ENCODE peak calls at places on chromosomes 11 and 22, in four cellular contexts. Y, H, Q and X are unnamed samples.

GRCh38 chr11:129740877-129741276 is 74.8 kb upstream of the TMEM45B start:
- DNase-seq in Y (no peak), H (no peak), Q (no peak), X (no peak)

GRCh38 chr11:68411501-68411991 is 49.0 kb upstream of the PPP6R3 start:
- DNase-seq in Y (no peak), H (no peak), Q (no peak), X (peak; percentile 24)

GRCh38 chr11:110028904-110029303 is 64.3 kb upstream of the ZC3H12C start:
- DNase-seq in Y (no peak), H (no peak), Q (peak; percentile 20), X (no peak)

GRCh38 chr11:99645934-99646333 is 625.2 kb downstream of the CNTN5 start:
- DNase-seq in Y (no peak), H (no peak), Q (no peak), X (no peak)

GRCh38 chr11:103541186-103541795 is 432.1 kb downstream of the DYNC2H1 start:
- DNase-seq in Y (peak; percentile 31), H (no peak), Q (no peak), X (no peak)

GRCh38 chr11:11691296-11692141 is 69.7 kb upstream of the GALNT18 start:
- DNase-seq in Y (peak; percentile 40), H (no peak), Q (no peak), X (no peak)

GRCh38 chr11:104531894-104532293 is 366.4 kb downstream of the CASP12 start:
- DNase-seq in Y (no peak), H (no peak), Q (no peak), X (no peak)

GRCh38 chr11:2752923-2753322 is 53.1 kb upstream of the KCNQ1OT1 start:
- DNase-seq in Y (peak; percentile 3), H (no peak), Q (peak; percentile 19), X (no peak)

GRCh38 chr11:119006696-119007095 is 8.8 kb downstream of the CENATAC start:
- DNase-seq in Y (no peak), H (no peak), Q (no peak), X (no peak)

GRCh38 chr11:2525941-2526807 is 81.4 kb downstream of the KCNQ1 start:
- DNase-seq in Y (peak; percentile 4), H (no peak), Q (no peak), X (no peak)

GRCh38 chr22:33024626-33025025 is 33.6 kb downstream of the SYN3 start:
- DNase-seq in Y (peak; percentile 45), H (no peak), Q (no peak), X (no peak)